ENCODE peak calls at places on chromosomes 16 and 17, in five cellular contexts. B is GM06990, Z is cardiac muscle cell, S is AG04450, P is ovary. M is an unnamed sample.

GRCh38 chr16:62540496-62540895 is 504.3 kb upstream of the CDH8 start:
- DNase-seq in B (no peak), Z (no peak), S (no peak), P (no peak), M (no peak)

GRCh38 chr17:49198206-49198605 is 12.2 kb downstream of the GNGT2 start:
- DNase-seq in B (no peak), Z (no peak), S (no peak), P (no peak), M (no peak)

GRCh38 chr17:39683295-39683939 is 4.4 kb downstream of the PGAP3 start:
- DNase-seq in B (no peak), Z (no peak), S (no peak), P (no peak), M (no peak)

GRCh38 chr16:56348168-56349085 is 76.9 kb downstream of the AMFR start:
- DNase-seq in B (no peak), Z (no peak), S (no peak), P (no peak), M (no peak)

GRCh38 chr16:87956771-87957279 is 5.6 kb downstream of the BANP start:
- DNase-seq in B (no peak), Z (peak), S (no peak), P (no peak), M (no peak)

GRCh38 chr16:11133344-11133921 is 122.6 kb downstream of the SOCS1 start:
- DNase-seq in B (no peak), Z (peak), S (peak), P (peak), M (peak)

GRCh38 chr17:258045-258734 is 76.7 kb upstream of the DOC2B start:
- DNase-seq in B (no peak), Z (no peak), S (no peak), P (no peak), M (no peak)

GRCh38 chr16:58815188-58815888 is 81.2 kb upstream of the GOT2 start:
- DNase-seq in B (no peak), Z (no peak), S (no peak), P (no peak), M (no peak)

GRCh38 chr17:55527520-55528118 is 16.4 kb upstream of the SMIM36 start:
- DNase-seq in B (no peak), Z (peak), S (peak), P (peak), M (peak)

GRCh38 chr16:2811703-2812471 is 5.2 kb upstream of the PRSS21 start:
- DNase-seq in B (no peak), Z (no peak), S (no peak), P (no peak), M (no peak)

GRCh38 chr16:89796104-89796503 is 20.3 kb downstream of the FANCA start:
- DNase-seq in B (no peak), Z (no peak), S (no peak), P (no peak), M (no peak)

GRCh38 chr17:61837175-61838051 is 25.9 kb downstream of the BRIP1 start:
- DNase-seq in B (no peak), Z (peak), S (peak), P (peak), M (peak)

GRCh38 chr16:81624718-81625543 is 154.2 kb upstream of the PLCG2 start:
- DNase-seq in B (peak), Z (no peak), S (no peak), P (no peak), M (no peak)

GRCh38 chr17:75856062-75856681 is 1.0 kb upstream of the WBP2 start:
- DNase-seq in B (no peak), Z (no peak), S (no peak), P (no peak), M (no peak)

GRCh38 chr17:79800325-79801155 is 3.7 kb upstream of the CBX8 start:
- DNase-seq in B (peak), Z (peak), S (no peak), P (no peak), M (no peak)

GRCh38 chr16:67773569-67774456 is 32.5 kb downstream of the RANBP10 start:
- DNase-seq in B (no peak), Z (peak), S (no peak), P (peak), M (no peak)

GRCh38 chr16:88691924-88692560 is 5.7 kb upstream of the SNAI3 start:
- DNase-seq in B (no peak), Z (no peak), S (no peak), P (no peak), M (no peak)

GRCh38 chr16:88373927-88374492 is 8.7 kb upstream of the ZNF469 start:
- DNase-seq in B (no peak), Z (no peak), S (no peak), P (peak), M (no peak)

GRCh38 chr17:40345161-40346034 is 19.1 kb downstream of the GJD3 start:
- DNase-seq in B (no peak), Z (peak), S (no peak), P (peak), M (no peak)

GRCh38 chr16:1073566-1074378 is 1.2 kb downstream of the SSTR5 start:
- DNase-seq in B (no peak), Z (no peak), S (no peak), P (no peak), M (no peak)

GRCh38 chr16:46693598-46693997 is 4.1 kb downstream of the ORC6 start:
- DNase-seq in B (no peak), Z (no peak), S (no peak), P (no peak), M (no peak)

GRCh38 chr17:80913928-80914821 is 77.5 kb upstream of the CHMP6 start:
- DNase-seq in B (no peak), Z (no peak), S (no peak), P (no peak), M (no peak)

GRCh38 chr17:58337126-58337599 is 8.6 kb upstream of the TSPOAP1 start:
- DNase-seq in B (no peak), Z (no peak), S (no peak), P (no peak), M (no peak)

GRCh38 chr17:56985371-56986162 is 7.6 kb downstream of the SCPEP1 start:
- DNase-seq in B (no peak), Z (no peak), S (no peak), P (no peak), M (no peak)

GRCh38 chr17:35743911-35744328 is 9.1 kb downstream of the GAS2L2 start:
- DNase-seq in B (no peak), Z (peak), S (no peak), P (no peak), M (no peak)

GRCh38 chr17:39156491-39156890 is 5.1 kb upstream of the PLXDC1 start:
- DNase-seq in B (no peak), Z (no peak), S (no peak), P (no peak), M (no peak)

GRCh38 chr16:75122609-75123008 is 6.0 kb upstream of the LDHD start:
- DNase-seq in B (no peak), Z (no peak), S (no peak), P (no peak), M (no peak)

GRCh38 chr17:73343168-73343634 is 31.4 kb upstream of the CDC42EP4 start:
- DNase-seq in B (no peak), Z (peak), S (peak), P (peak), M (no peak)

GRCh38 chr16:24577167-24577566 is 37.8 kb downstream of the RBBP6 start:
- DNase-seq in B (no peak), Z (peak), S (no peak), P (no peak), M (no peak)

GRCh38 chr16:24583494-24583893 is 44.1 kb downstream of the RBBP6 start:
- DNase-seq in B (no peak), Z (no peak), S (no peak), P (no peak), M (no peak)

DNA sequence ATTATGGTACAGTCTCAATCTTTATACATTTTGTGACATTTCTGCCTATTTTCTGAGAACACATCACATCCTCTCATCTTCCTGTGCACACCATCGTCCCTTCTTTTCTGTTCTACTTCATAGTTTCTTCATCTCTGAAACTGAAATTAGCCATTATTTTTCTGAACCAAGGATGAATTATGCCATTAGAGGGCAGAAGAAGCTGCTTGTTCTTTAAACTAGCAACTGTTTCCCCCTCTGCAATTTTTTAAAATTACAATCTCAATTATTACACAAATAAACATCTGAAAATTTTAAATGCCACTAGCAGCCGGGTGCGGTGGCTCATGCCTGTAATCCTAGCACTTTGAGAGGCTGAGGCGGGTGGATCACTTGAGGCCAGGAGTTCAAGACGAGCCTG is 41.3 kb downstream of the RBBP6 start:
- DNase-seq in B (no peak), Z (peak), S (peak), P (no peak), M (peak)
- TF ChIP-seq CTCF in B (peak), Z (peak), S (peak), P (peak), M (peak)

GRCh38 chr17:64780096-64781012 is 118.2 kb upstream of the SMURF2 start:
- DNase-seq in B (peak), Z (no peak), S (no peak), P (no peak), M (no peak)

GRCh38 chr17:64781013-64781392 is 118.9 kb upstream of the SMURF2 start:
- DNase-seq in B (no peak), Z (no peak), S (no peak), P (no peak), M (no peak)

GRCh38 chr17:64779344-64780095 is 117.4 kb upstream of the SMURF2 start:
- DNase-seq in B (no peak), Z (no peak), S (no peak), P (no peak), M (no peak)

GRCh38 chr17:64781810-64782555 is 119.9 kb upstream of the SMURF2 start:
- DNase-seq in B (no peak), Z (no peak), S (no peak), P (no peak), M (no peak)

GRCh38 chr17:64781394-64781793 is 119.3 kb upstream of the SMURF2 start:
- DNase-seq in B (no peak), Z (peak), S (no peak), P (no peak), M (no peak)
- H3K4me3 ChIP-seq in B (peak), Z (peak), S (no peak), P (peak), M (no peak)

GRCh38 chr16:17461951-17462729 is 8.6 kb downstream of the XYLT1 start:
- DNase-seq in B (peak), Z (no peak), S (no peak), P (no peak), M (no peak)
- TF ChIP-seq CTCF in B (no peak), Z (no peak), S (no peak), P (no peak), M (no peak)

GRCh38 chr17:69030145-69030544 is 30.6 kb downstream of the ABCA9 start:
- DNase-seq in B (no peak), Z (no peak), S (no peak), P (no peak), M (no peak)

DNA sequence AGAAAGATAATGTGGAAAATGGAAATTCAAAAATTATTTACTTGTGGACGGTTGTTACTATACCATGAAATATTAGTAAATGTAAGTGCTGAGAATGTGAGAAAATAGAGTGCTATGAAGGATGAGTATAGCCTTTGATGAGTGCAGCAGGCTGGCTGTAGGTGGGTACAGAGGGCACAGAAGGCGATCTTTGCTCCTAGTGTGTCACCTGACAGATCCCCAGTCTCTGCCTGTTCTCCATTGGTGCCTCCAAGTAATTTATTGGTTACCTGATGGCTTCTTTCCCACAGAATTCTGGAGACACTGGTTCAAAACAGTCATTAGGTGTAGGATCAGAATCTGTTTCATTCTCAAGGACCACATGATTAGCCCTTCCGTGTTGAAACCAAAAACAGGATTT is 28.9 kb downstream of the ABCA9 start:
- DNase-seq in B (no peak), Z (no peak), S (no peak), P (no peak), M (no peak)
- H3K4me3 ChIP-seq in B (no peak), Z (no peak), S (no peak), P (no peak), M (no peak)